ENCODE peak calls at places on chromosome 2, in six cellular contexts. U is mammary epithelial cell, T is upper lobe of right lung, G is cardiac muscle cell, C is right atrium auricular region, I is MM.1S. B is an unnamed sample. For H3K36me3, the result is how much of the 10 kb centered on the place peaks cover.

GRCh38 chr2:176096986-176097819 is 2.4 kb upstream of the HOXD12 start:
- DNase-seq in U (peak), T (peak), G (peak), C (no peak), I (peak), B (no peak)

GRCh38 chr2:100741880-100742814 is 77.8 kb upstream of the NPAS2 start:
- DNase-seq in U (peak), T (no peak), G (peak), C (no peak), I (no peak), B (peak)

GRCh38 chr2:5540856-5541255 is 151.3 kb upstream of the SOX11 start:
- DNase-seq in U (no peak), T (no peak), G (no peak), C (no peak), I (no peak), B (no peak)

GRCh38 chr2:113167115-113167932 is 6.4 kb upstream of the PSD4 start:
- DNase-seq in U (no peak), T (peak), G (no peak), C (peak), I (no peak), B (no peak)

GRCh38 chr2:182817558-182817957 is 48.9 kb downstream of the FRZB start:
- DNase-seq in U (no peak), T (no peak), G (no peak), C (no peak), I (no peak), B (no peak)

GRCh38 chr2:26770986-26771586 is 7.0 kb downstream of the SLC35F6 start:
- DNase-seq in U (peak), T (no peak), G (peak), C (peak), I (no peak), B (no peak)

GRCh38 chr2:120175000-120175581 is 48.1 kb downstream of the TMEM185B start:
- DNase-seq in U (peak), T (no peak), G (peak), C (no peak), I (peak), B (peak)

GRCh38 chr2:128237081-128237534 is 81.6 kb downstream of the HS6ST1 start:
- DNase-seq in U (no peak), T (no peak), G (no peak), C (peak), I (no peak), B (no peak)

GRCh38 chr2:113201496-113202304 is 27.9 kb downstream of the PSD4 start:
- DNase-seq in U (no peak), T (peak), G (no peak), C (no peak), I (no peak), B (no peak)

GRCh38 chr2:242075683-242076082 is 206.2 kb downstream of the RTP5 start:
- DNase-seq in U (no peak), T (no peak), G (peak), C (no peak), I (no peak), B (no peak)

GRCh38 chr2:239143858-239144712 is 256.7 kb downstream of the HDAC4 start:
- DNase-seq in U (no peak), T (no peak), G (peak), C (no peak), I (no peak), B (no peak)

GRCh38 chr2:207458582-207458981 is 71.2 kb upstream of the CREB1 start:
- DNase-seq in U (no peak), T (no peak), G (no peak), C (no peak), I (no peak), B (no peak)

GRCh38 chr2:69062307-69062706 is 49.3 kb downstream of the ANTXR1 start:
- DNase-seq in U (no peak), T (no peak), G (no peak), C (no peak), I (no peak), B (no peak)

GRCh38 chr2:64137996-64138395 is 6.2 kb downstream of the PELI1 start:
- DNase-seq in U (peak), T (no peak), G (no peak), C (no peak), I (no peak), B (no peak)

GRCh38 chr2:159265171-159265576 is 21.3 kb downstream of the WDSUB1 start:
- DNase-seq in U (peak), T (no peak), G (peak), C (no peak), I (no peak), B (no peak)

GRCh38 chr2:142693171-142693950 is 184.1 kb upstream of the KYNU start:
- DNase-seq in U (no peak), T (no peak), G (no peak), C (no peak), I (no peak), B (no peak)

GRCh38 chr2:101737478-101738240 is 40.2 kb downstream of the MAP4K4 start:
- DNase-seq in U (peak), T (no peak), G (no peak), C (no peak), I (no peak), B (peak)

GRCh38 chr2:151269798-151270568 is 8.3 kb upstream of the RBM43 start:
- DNase-seq in U (peak), T (no peak), G (no peak), C (no peak), I (no peak), B (no peak)

GRCh38 chr2:233338046-233338445 is 16.2 kb upstream of the DGKD start:
- DNase-seq in U (no peak), T (peak), G (no peak), C (no peak), I (no peak), B (no peak)

GRCh38 chr2:8491296-8492048 is 190.4 kb upstream of the ID2 start:
- DNase-seq in U (no peak), T (no peak), G (peak), C (no peak), I (no peak), B (no peak)

GRCh38 chr2:136075466-136075865 is 42.5 kb downstream of the CXCR4 start:
- DNase-seq in U (no peak), T (no peak), G (no peak), C (no peak), I (no peak), B (peak)

GRCh38 chr2:172106128-172106961 is 3.6 kb upstream of the DLX2 start:
- DNase-seq in U (no peak), T (no peak), G (peak), C (no peak), I (peak), B (no peak)

DNA sequence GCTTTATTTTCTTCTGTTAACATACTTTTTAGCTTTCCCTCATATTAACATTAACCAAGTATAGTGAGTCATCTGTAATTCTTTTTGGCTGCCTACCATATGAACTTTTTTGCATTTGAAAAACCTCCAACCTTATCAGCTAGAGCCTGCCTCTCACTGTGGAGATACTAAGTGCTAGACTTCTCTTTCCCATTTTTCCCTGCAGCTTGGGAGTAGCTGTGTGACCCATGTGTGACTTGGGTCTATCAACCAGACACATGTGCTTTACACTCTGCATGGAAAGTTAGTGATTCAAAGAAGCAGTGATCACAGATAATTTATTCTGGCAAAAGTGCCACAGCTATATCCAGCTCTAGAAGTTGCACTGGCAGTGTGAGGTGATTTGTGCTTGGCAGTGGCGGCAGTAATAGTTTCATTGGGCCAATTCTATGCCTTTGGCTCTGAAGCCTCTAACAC is 36.3 kb downstream of the PREPL start:
- DNase-seq in U (peak), T (no peak), G (peak), C (no peak), I (no peak), B (no peak)
- H3K36me3 ChIP-seq in U (under half), T (half or more), G (under half), C (half or more), I (under half), B (under half)

GRCh38 chr2:149101818-149102217 is 63.3 kb downstream of the LYPD6B start:
- DNase-seq in U (no peak), T (no peak), G (no peak), C (no peak), I (no peak), B (no peak)

GRCh38 chr2:149094217-149095015 is 55.9 kb downstream of the LYPD6B start:
- DNase-seq in U (peak), T (no peak), G (peak), C (no peak), I (no peak), B (no peak)

GRCh38 chr2:149100739-149101699 is 62.5 kb downstream of the LYPD6B start:
- DNase-seq in U (peak), T (no peak), G (no peak), C (no peak), I (no peak), B (no peak)

GRCh38 chr2:149098722-149099121 is 60.2 kb downstream of the LYPD6B start:
- DNase-seq in U (no peak), T (no peak), G (peak), C (no peak), I (no peak), B (no peak)

GRCh38 chr2:149099298-149099697 is 60.8 kb downstream of the LYPD6B start:
- DNase-seq in U (no peak), T (no peak), G (no peak), C (no peak), I (no peak), B (no peak)
- TF ChIP-seq CTCF in U (no peak), T (no peak), G (no peak), C (no peak), I (no peak), B (no peak)

DNA sequence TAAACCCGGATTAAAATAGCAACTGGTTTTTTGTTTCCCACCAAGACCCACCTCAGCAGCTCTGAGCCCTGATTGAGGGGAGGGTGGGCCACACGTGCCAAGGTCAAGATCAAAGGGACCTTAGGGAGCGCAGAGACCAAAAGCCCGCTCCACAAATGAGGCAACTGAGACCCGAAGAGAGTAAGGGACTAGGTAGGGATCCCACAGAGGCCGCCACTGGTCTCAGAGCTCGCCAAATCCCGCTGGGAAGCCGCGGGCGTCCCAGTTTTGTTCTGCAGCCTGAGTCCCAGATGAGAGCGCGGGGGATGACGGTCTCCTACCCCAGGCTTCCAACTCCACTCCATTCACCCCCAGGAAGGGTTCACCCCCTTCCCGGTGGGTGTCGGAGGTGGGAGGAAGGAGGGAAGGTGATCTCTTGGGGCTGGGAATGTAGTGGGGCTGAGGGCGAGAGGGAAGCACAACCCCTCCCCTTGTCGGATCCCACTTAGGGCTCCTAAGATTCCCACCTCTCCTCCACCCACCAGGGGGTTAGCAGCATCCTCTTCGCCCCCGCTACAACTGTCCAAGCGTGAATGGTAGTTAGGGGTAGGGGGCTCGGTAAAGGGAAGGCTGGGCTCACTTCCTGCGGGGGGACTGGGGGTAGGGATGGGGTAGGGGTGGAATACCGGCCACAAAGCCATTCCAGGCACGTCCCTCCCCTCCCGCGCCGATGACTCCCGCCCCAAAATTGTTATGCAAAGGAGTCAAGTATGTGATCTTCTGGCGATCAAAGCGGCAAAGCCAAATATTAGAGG is 7.3 kb upstream of the EN1 start:
- DNase-seq in U (no peak), T (no peak), G (no peak), C (no peak), I (no peak), B (no peak)
- H3K4me3 ChIP-seq in U (no peak), T (no peak), G (peak), C (no peak), I (peak), B (no peak)

GRCh38 chr2:44326548-44327269 is 34.6 kb downstream of the PREPL start:
- DNase-seq in U (no peak), T (no peak), G (no peak), C (no peak), I (no peak), B (no peak)
- H3K36me3 ChIP-seq in U (under half), T (half or more), G (under half), C (half or more), I (under half), B (under half)

GRCh38 chr2:134314202-134314601 is 60.3 kb downstream of the MGAT5 start:
- DNase-seq in U (no peak), T (no peak), G (no peak), C (no peak), I (no peak), B (no peak)
- TF ChIP-seq CTCF in U (no peak), T (no peak), G (no peak), C (no peak), I (no peak), B (no peak)

GRCh38 chr2:219248845-219249202 is 3.5 kb downstream of the STK16 start:
- DNase-seq in U (no peak), T (no peak), G (no peak), C (no peak), I (no peak), B (no peak)
- H3K4me3 ChIP-seq in U (no peak), T (peak), G (no peak), C (no peak), I (no peak), B (no peak)

GRCh38 chr2:28906376-28906775 is 11.9 kb downstream of the WDR43 start:
- DNase-seq in U (no peak), T (no peak), G (no peak), C (no peak), I (no peak), B (no peak)
- H3K36me3 ChIP-seq in U (under half), T (half or more), G (under half), C (half or more), I (under half), B (under half)

DNA sequence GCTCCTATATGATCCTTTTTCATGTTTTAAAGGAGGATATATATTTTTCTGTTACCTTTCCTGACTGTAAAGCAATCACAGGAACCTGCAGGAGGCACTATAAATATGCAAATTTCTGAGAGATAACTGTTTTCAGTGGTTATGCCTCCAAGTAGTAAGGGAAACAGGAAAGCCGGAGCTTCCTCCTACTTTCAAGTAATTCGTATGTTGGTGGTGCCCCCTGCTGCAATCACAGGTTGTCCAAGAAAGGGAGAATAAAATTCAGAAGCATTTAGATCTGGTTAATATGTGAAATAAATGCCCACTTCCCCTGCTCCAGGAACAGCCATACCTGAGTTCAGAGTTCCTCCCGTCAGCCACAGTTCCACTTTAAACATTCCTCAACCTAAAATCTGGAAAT is 12.0 kb upstream of the BCL11A start:
- DNase-seq in U (no peak), T (no peak), G (peak), C (no peak), I (peak), B (no peak)
- TF ChIP-seq CTCF in U (peak), T (no peak), G (peak), C (no peak), I (peak), B (peak)

B was measured in kidney epithelial cell.